ENCODE peak calls at places on chromosomes 6 and 20, in six cellular contexts. I, Y, A, N, O and Q are unnamed samples.

GRCh38 chr6:89281779-89282246 is 33.3 kb downstream of the GABRR2 start:
- DNase-seq in I (peak; percentile 43), Y (peak; percentile 35), A (peak; percentile 19), N (peak; percentile 86), O (no peak), Q (no peak)

GRCh38 chr6:128899651-128900050 is 16.7 kb downstream of the LAMA2 start:
- DNase-seq in I (no peak), Y (no peak), A (peak; percentile 52), N (no peak), O (no peak), Q (no peak)

GRCh38 chr6:83231146-83231545 is 38.0 kb downstream of the RWDD2A start:
- DNase-seq in I (no peak), Y (no peak), A (peak; percentile 63), N (no peak), O (no peak), Q (no peak)

GRCh38 chr6:155004017-155004416 is 8.9 kb downstream of the TIAM2 start:
- DNase-seq in I (peak; percentile 54), Y (no peak), A (no peak), N (no peak), O (no peak), Q (no peak)

GRCh38 chr6:80132942-80133517 is 26.6 kb downstream of the BCKDHB start:
- DNase-seq in I (peak; percentile 79), Y (peak; percentile 19), A (peak; percentile 69), N (peak; percentile 52), O (peak; percentile 24), Q (no peak)

GRCh38 chr20:45506927-45507820 is 8.2 kb downstream of the SPINT3 start:
- DNase-seq in I (peak; percentile 85), Y (no peak), A (no peak), N (no peak), O (no peak), Q (no peak)

GRCh38 chr6:21729431-21729830 is 135.9 kb downstream of the SOX4 start:
- DNase-seq in I (no peak), Y (no peak), A (no peak), N (no peak), O (no peak), Q (no peak)

GRCh38 chr6:161232467-161232866 is 41.4 kb downstream of the AGPAT4 start:
- DNase-seq in I (no peak), Y (no peak), A (no peak), N (no peak), O (no peak), Q (no peak)

GRCh38 chr6:10389739-10390494 is 25.0 kb downstream of the TFAP2A start:
- DNase-seq in I (no peak), Y (no peak), A (no peak), N (no peak), O (no peak), Q (no peak)

GRCh38 chr20:47146703-47147102 is 209.8 kb downstream of the ZMYND8 start:
- DNase-seq in I (no peak), Y (no peak), A (peak; percentile 86), N (no peak), O (no peak), Q (no peak)

GRCh38 chr6:67630146-67630545 is 1004.9 kb upstream of the ADGRB3 start:
- DNase-seq in I (peak; percentile 2), Y (no peak), A (peak; percentile 97), N (peak; percentile 79), O (no peak), Q (no peak)

GRCh38 chr6:139148557-139149220 is 13.8 kb downstream of the HECA start:
- DNase-seq in I (no peak), Y (peak; percentile 11), A (no peak), N (no peak), O (no peak), Q (no peak)

GRCh38 chr6:176766-177165 is 115.5 kb upstream of the DUSP22 start:
- DNase-seq in I (no peak), Y (no peak), A (no peak), N (no peak), O (no peak), Q (no peak)

GRCh38 chr6:21423106-21423854 is 170.3 kb upstream of the SOX4 start:
- DNase-seq in I (no peak), Y (no peak), A (no peak), N (no peak), O (no peak), Q (no peak)

GRCh38 chr6:133369755-133370154 is 128.6 kb downstream of the EYA4 start:
- DNase-seq in I (no peak), Y (no peak), A (no peak), N (no peak), O (no peak), Q (no peak)

GRCh38 chr6:41960026-41960425 is 18.4 kb upstream of the CCND3 start:
- DNase-seq in I (no peak), Y (no peak), A (no peak), N (no peak), O (no peak), Q (no peak)

GRCh38 chr20:36017034-36017951 is 48.9 kb downstream of the CNBD2 start:
- DNase-seq in I (no peak), Y (no peak), A (peak; percentile 53), N (no peak), O (no peak), Q (no peak)

GRCh38 chr6:89035252-89036106 is 45.1 kb upstream of the PNRC1 start:
- DNase-seq in I (peak; percentile 100), Y (peak; percentile 41), A (peak; percentile 91), N (no peak), O (peak; percentile 78), Q (no peak)

GRCh38 chr6:116101298-116101718 is 655 bp downstream of the NT5DC1 start:
- DNase-seq in I (no peak), Y (peak; percentile 86), A (no peak), N (no peak), O (peak; percentile 83), Q (no peak)

GRCh38 chr20:54454982-54455381 is 20.4 kb upstream of the DOK5 start:
- DNase-seq in I (no peak), Y (no peak), A (no peak), N (no peak), O (no peak), Q (no peak)

GRCh38 chr20:54458219-54458618 is 17.2 kb upstream of the DOK5 start:
- DNase-seq in I (no peak), Y (no peak), A (no peak), N (no peak), O (no peak), Q (no peak)

GRCh38 chr20:54459279-54459678 is 16.1 kb upstream of the DOK5 start:
- DNase-seq in I (no peak), Y (no peak), A (no peak), N (no peak), O (no peak), Q (no peak)

GRCh38 chr20:54456423-54456822 is 19.0 kb upstream of the DOK5 start:
- DNase-seq in I (no peak), Y (no peak), A (no peak), N (no peak), O (no peak), Q (no peak)

GRCh38 chr20:54456972-54457371 is 18.4 kb upstream of the DOK5 start:
- DNase-seq in I (no peak), Y (no peak), A (no peak), N (no peak), O (no peak), Q (no peak)
- TF ChIP-seq CTCF in I (no peak), Y (no peak), A (no peak), N (no peak), O (peak; percentile 22), Q (no peak)

DNA sequence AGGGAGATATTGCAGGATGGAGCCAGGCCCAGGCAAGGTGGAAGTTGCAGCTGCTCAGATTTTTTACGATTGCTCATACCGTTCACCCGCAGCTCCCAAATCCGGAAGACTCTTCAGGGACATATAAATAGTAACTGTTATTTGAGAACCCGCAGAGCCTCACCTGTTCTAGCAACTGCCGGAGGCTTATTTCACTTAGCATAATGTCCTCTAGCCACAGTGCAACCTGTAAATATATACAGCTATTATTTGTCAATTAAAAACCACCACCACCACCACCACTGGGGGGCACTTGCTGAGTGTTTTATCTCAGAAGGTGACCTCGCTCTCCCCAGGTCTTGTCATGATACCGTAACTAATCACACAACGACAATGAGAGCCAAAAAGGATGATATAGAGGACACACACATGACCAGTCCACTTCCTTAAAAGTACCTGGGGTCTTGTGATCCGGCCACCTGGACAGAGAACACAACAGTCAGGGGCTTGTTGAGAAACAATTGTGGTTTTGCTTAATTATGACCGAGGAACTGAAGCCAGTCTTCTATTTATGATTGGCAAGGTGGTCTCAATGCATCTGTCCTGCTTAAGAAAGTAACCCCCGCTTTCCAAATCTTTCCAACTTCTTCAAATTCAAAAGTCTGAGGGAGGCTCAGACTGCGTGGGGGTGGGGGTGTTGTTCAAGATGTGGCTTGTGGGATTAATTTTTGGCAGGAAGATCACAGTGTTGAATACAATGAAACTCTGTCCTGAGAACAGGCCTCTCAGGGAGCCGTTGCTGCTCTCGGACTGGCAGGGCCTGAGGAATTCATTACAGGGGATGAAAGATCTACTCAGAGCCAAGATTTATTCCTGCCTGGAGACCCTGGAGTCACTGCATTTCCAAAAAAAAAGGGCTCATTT is 107.7 kb upstream of the PRND start:
- DNase-seq in I (peak; percentile 82), Y (peak; percentile 87), A (peak; percentile 73), N (peak; percentile 78), O (peak; percentile 39), Q (no peak)
- TF ChIP-seq CTCF in I (peak; percentile 60), Y (peak; percentile 50), A (peak; percentile 30), N (peak; percentile 48), O (peak; percentile 42), Q (peak; percentile 59)

DNA sequence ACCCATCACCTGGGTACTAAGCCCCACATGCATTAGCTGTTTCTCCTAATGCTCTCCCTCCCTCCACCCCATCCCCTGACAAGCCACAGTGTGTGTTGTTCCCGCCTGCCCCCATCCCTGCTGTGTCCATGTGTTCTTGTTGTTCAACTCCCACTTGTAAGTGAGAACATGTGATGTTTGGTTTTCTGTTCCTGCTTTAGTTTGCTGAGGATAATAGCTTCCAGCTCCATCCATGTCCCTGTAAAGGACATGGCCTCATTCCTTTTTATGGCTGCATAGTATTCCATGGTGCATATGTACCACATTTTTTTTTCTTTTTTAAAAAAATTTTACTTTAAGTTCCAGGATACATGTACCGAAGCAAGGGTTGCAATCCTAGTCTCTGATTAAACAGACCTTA is 76.7 kb downstream of the RNF217 start:
- DNase-seq in I (no peak), Y (no peak), A (no peak), N (no peak), O (no peak), Q (no peak)
- TF ChIP-seq CTCF in I (no peak), Y (no peak), A (no peak), N (no peak), O (no peak), Q (no peak)

GRCh38 chr6:75065524-75065923 is 140.3 kb downstream of the COL12A1 start:
- DNase-seq in I (no peak), Y (no peak), A (peak; percentile 93), N (peak; percentile 43), O (no peak), Q (no peak)
- TF ChIP-seq CTCF in I (no peak), Y (no peak), A (peak; percentile 39), N (no peak), O (no peak), Q (no peak)